ENCODE peak calls at places on chromosomes 1 and 21, in ten cellular contexts. B, N, R, H, J, G, D, C, S and K are unnamed samples.

GRCh38 chr1:97252076-97252475 is 530.5 kb downstream of the PTBP2 start:
- DNase-seq in B (no peak), N (no peak), R (no peak), H (no peak), J (no peak), G (no peak), D (peak), C (no peak), S (no peak), K (no peak)

GRCh38 chr1:17281775-17282181 is 26.2 kb upstream of the PADI4 start:
- DNase-seq in B (no peak), N (no peak), R (no peak), H (no peak), J (no peak), G (no peak), D (no peak), C (no peak), S (no peak), K (no peak)

GRCh38 chr1:198883184-198883583 is 244.3 kb downstream of the PTPRC start:
- DNase-seq in B (no peak), N (no peak), R (no peak), H (no peak), J (no peak), G (no peak), D (no peak), C (no peak), S (no peak), K (no peak)

GRCh38 chr1:110209715-110210603 is at the start of gene KCNC4:
- DNase-seq in B (peak), N (peak), R (no peak), H (peak), J (peak), G (peak), D (peak), C (peak), S (peak), K (peak)

GRCh38 chr1:167520711-167521206 is 2.4 kb upstream of the CD247 start:
- DNase-seq in B (no peak), N (no peak), R (no peak), H (no peak), J (no peak), G (peak), D (no peak), C (no peak), S (peak), K (peak)

GRCh38 chr1:3807769-3808168 is 11.5 kb upstream of the LRRC47 start:
- DNase-seq in B (no peak), N (no peak), R (no peak), H (no peak), J (no peak), G (no peak), D (no peak), C (no peak), S (no peak), K (no peak)

GRCh38 chr1:214453109-214453722 is 98.2 kb downstream of the PTPN14 start:
- DNase-seq in B (no peak), N (no peak), R (peak), H (no peak), J (no peak), G (no peak), D (no peak), C (no peak), S (no peak), K (no peak)

GRCh38 chr1:114061431-114061830 is 82.2 kb downstream of the OLFML3 start:
- DNase-seq in B (no peak), N (no peak), R (no peak), H (no peak), J (no peak), G (no peak), D (no peak), C (no peak), S (no peak), K (no peak)

GRCh38 chr1:205294175-205294913 is 27.2 kb downstream of the NUAK2 start:
- DNase-seq in B (no peak), N (no peak), R (peak), H (peak), J (peak), G (no peak), D (peak), C (no peak), S (no peak), K (no peak)

GRCh38 chr21:41071410-41071809 is 96.5 kb upstream of the BACE2 start:
- DNase-seq in B (no peak), N (no peak), R (no peak), H (no peak), J (no peak), G (no peak), D (no peak), C (no peak), S (no peak), K (no peak)

GRCh38 chr1:87685366-87686136 is 356.9 kb downstream of the LMO4 start:
- DNase-seq in B (no peak), N (no peak), R (no peak), H (no peak), J (no peak), G (no peak), D (no peak), C (no peak), S (no peak), K (no peak)

GRCh38 chr1:25641931-25642611 is 25.5 kb downstream of the MAN1C1 start:
- DNase-seq in B (no peak), N (no peak), R (no peak), H (no peak), J (peak), G (no peak), D (peak), C (no peak), S (no peak), K (peak)

GRCh38 chr1:191788551-191788950 is 369.7 kb upstream of the RGS18 start:
- DNase-seq in B (no peak), N (no peak), R (no peak), H (no peak), J (no peak), G (no peak), D (no peak), C (no peak), S (no peak), K (no peak)

GRCh38 chr1:71610489-71610888 is 529.7 kb upstream of the ZRANB2 start:
- DNase-seq in B (no peak), N (no peak), R (no peak), H (no peak), J (no peak), G (no peak), D (no peak), C (no peak), S (no peak), K (no peak)

GRCh38 chr1:106681939-106682522 is 374.4 kb upstream of the PRMT6 start:
- DNase-seq in B (no peak), N (no peak), R (no peak), H (no peak), J (peak), G (no peak), D (no peak), C (no peak), S (no peak), K (no peak)

GRCh38 chr21:38289697-38290096 is 32.9 kb downstream of the KCNJ15 start:
- DNase-seq in B (no peak), N (no peak), R (peak), H (no peak), J (no peak), G (no peak), D (peak), C (no peak), S (no peak), K (no peak)

GRCh38 chr1:151907363-151908139 is 1.8 kb downstream of the THEM4 start:
- DNase-seq in B (no peak), N (no peak), R (no peak), H (no peak), J (no peak), G (peak), D (no peak), C (no peak), S (no peak), K (no peak)

GRCh38 chr1:97136971-97137370 is 415.4 kb downstream of the PTBP2 start:
- DNase-seq in B (no peak), N (no peak), R (no peak), H (no peak), J (no peak), G (no peak), D (no peak), C (no peak), S (peak), K (no peak)

GRCh38 chr1:212819704-212820103 is 27.7 kb downstream of the SPATA45 start:
- DNase-seq in B (no peak), N (no peak), R (peak), H (no peak), J (no peak), G (no peak), D (no peak), C (no peak), S (no peak), K (no peak)

GRCh38 chr21:36749935-36750578 is 51.1 kb downstream of the SIM2 start:
- DNase-seq in B (no peak), N (no peak), R (no peak), H (no peak), J (no peak), G (no peak), D (no peak), C (no peak), S (no peak), K (no peak)

GRCh38 chr1:172154571-172154970 is 265.9 kb upstream of the C1orf105 start:
- DNase-seq in B (no peak), N (no peak), R (peak), H (no peak), J (no peak), G (peak), D (peak), C (no peak), S (no peak), K (no peak)

GRCh38 chr21:14382486-14382834 is 486 bp downstream of the HSPA13 start:
- DNase-seq in B (no peak), N (peak), R (peak), H (no peak), J (no peak), G (no peak), D (peak), C (no peak), S (peak), K (no peak)

GRCh38 chr1:100443739-100444571 is 91.6 kb downstream of the CDC14A start:
- DNase-seq in B (no peak), N (no peak), R (peak), H (no peak), J (peak), G (peak), D (no peak), C (no peak), S (no peak), K (peak)

GRCh38 chr1:153922076-153922837 is 515 bp downstream of the GATAD2B start:
- DNase-seq in B (peak), N (peak), R (no peak), H (peak), J (no peak), G (no peak), D (no peak), C (peak), S (no peak), K (no peak)

GRCh38 chr1:244012232-244012631 is 38.9 kb upstream of the ZBTB18 start:
- DNase-seq in B (no peak), N (no peak), R (peak), H (no peak), J (no peak), G (no peak), D (no peak), C (no peak), S (no peak), K (no peak)

GRCh38 chr1:156490401-156491032 is 10.1 kb downstream of the MEF2D start:
- DNase-seq in B (no peak), N (no peak), R (no peak), H (peak), J (no peak), G (no peak), D (no peak), C (no peak), S (no peak), K (no peak)

GRCh38 chr1:89865498-89866385 is 44.9 kb downstream of the LRRC8D start:
- DNase-seq in B (no peak), N (no peak), R (peak), H (no peak), J (no peak), G (no peak), D (no peak), C (no peak), S (no peak), K (no peak)

GRCh38 chr1:164311376-164311775 is 247.6 kb upstream of the PBX1 start:
- DNase-seq in B (no peak), N (no peak), R (no peak), H (no peak), J (no peak), G (no peak), D (no peak), C (no peak), S (no peak), K (no peak)

GRCh38 chr1:50419192-50419906 is 3.9 kb downstream of the DMRTA2 start:
- DNase-seq in B (no peak), N (no peak), R (no peak), H (no peak), J (no peak), G (no peak), D (no peak), C (no peak), S (no peak), K (no peak)

GRCh38 chr1:34529935-34530859 is 224.7 kb upstream of the GJB5 start:
- DNase-seq in B (no peak), N (no peak), R (no peak), H (no peak), J (no peak), G (no peak), D (no peak), C (no peak), S (peak), K (no peak)

GRCh38 chr1:211654838-211655787 is 20.3 kb downstream of the NEK2 start:
- DNase-seq in B (peak), N (peak), R (no peak), H (peak), J (peak), G (peak), D (peak), C (peak), S (peak), K (peak)

GRCh38 chr1:113684153-113684541 is 75.1 kb downstream of the PHTF1 start:
- DNase-seq in B (no peak), N (no peak), R (no peak), H (peak), J (peak), G (no peak), D (peak), C (no peak), S (no peak), K (no peak)